ENCODE peak calls at places on chromosomes 7 and 10, in four cellular contexts. Z is H9, F is endothelial cell of umbilical vein, R is PC-3. M is an unnamed sample.

GRCh38 chr7:148912758-148913541 is 28.9 kb upstream of the EZH2 start:
- DNase-seq in Z (no peak), F (no peak), R (peak; percentile 67), M (peak; percentile 8)

GRCh38 chr7:50347693-50348092 is 43.2 kb downstream of the IKZF1 start:
- DNase-seq in Z (no peak), F (no peak), R (no peak), M (no peak)

GRCh38 chr10:5500162-5500670 is 846 bp upstream of the CALML5 start:
- DNase-seq in Z (no peak), F (no peak), R (no peak), M (no peak)

GRCh38 chr7:66352071-66352470 is 146.9 kb downstream of the TPST1 start:
- DNase-seq in Z (peak; percentile 55), F (peak; percentile 47), R (no peak), M (no peak)

GRCh38 chr10:17248964-17249363 is 20.9 kb downstream of the VIM start:
- DNase-seq in Z (no peak), F (no peak), R (no peak), M (no peak)

GRCh38 chr7:6530626-6531491 is 20.4 kb downstream of the GRID2IP start:
- DNase-seq in Z (peak; percentile 76), F (no peak), R (no peak), M (no peak)

GRCh38 chr7:88759956-88760515 is 536 bp downstream of the ZNF804B start:
- DNase-seq in Z (no peak), F (peak; percentile 10), R (no peak), M (no peak)

GRCh38 chr10:7525314-7526016 is 114.6 kb upstream of the SFMBT2 start:
- DNase-seq in Z (peak; percentile 47), F (peak; percentile 62), R (peak; percentile 69), M (peak; percentile 87)

GRCh38 chr10:93746844-93747284 is 10.9 kb upstream of the LGI1 start:
- DNase-seq in Z (peak; percentile 86), F (peak; percentile 2), R (peak; percentile 94), M (peak; percentile 98)

GRCh38 chr7:149797771-149798170 is 24.4 kb upstream of the ZNF467 start:
- DNase-seq in Z (no peak), F (no peak), R (no peak), M (no peak)

GRCh38 chr7:69738396-69738889 is 140.2 kb downstream of the AUTS2 start:
- DNase-seq in Z (no peak), F (no peak), R (no peak), M (peak; percentile 6)

GRCh38 chr7:115799430-115799829 is 231.1 kb downstream of the TFEC start:
- DNase-seq in Z (no peak), F (no peak), R (no peak), M (no peak)

GRCh38 chr10:80144302-80145131 is 12.0 kb downstream of the PLAC9 start:
- DNase-seq in Z (peak; percentile 46), F (no peak), R (peak; percentile 97), M (no peak)

GRCh38 chr10:89352802-89353201 is 25.0 kb downstream of the IFIT3 start:
- DNase-seq in Z (no peak), F (no peak), R (no peak), M (peak; percentile 27)

GRCh38 chr10:123868058-123868995 is 23.3 kb downstream of the CPXM2 start:
- DNase-seq in Z (no peak), F (no peak), R (no peak), M (no peak)

GRCh38 chr10:98314577-98315284 is 46.7 kb upstream of the LOXL4 start:
- DNase-seq in Z (no peak), F (no peak), R (peak; percentile 83), M (no peak)

GRCh38 chr10:125116652-125117310 is 43.6 kb downstream of the CTBP2 start:
- DNase-seq in Z (no peak), F (no peak), R (no peak), M (no peak)

GRCh38 chr10:75655791-75656451 is 224.5 kb downstream of the LRMDA start:
- DNase-seq in Z (no peak), F (peak; percentile 36), R (peak; percentile 84), M (peak; percentile 89)

GRCh38 chr10:24897326-24897926 is 55.0 kb downstream of the PRTFDC1 start:
- DNase-seq in Z (no peak), F (peak; percentile 79), R (peak; percentile 55), M (peak; percentile 70)

GRCh38 chr7:115410427-115410805 is 488.5 kb downstream of the MDFIC start:
- DNase-seq in Z (no peak), F (peak; percentile 10), R (no peak), M (no peak)

GRCh38 chr10:125159486-125159931 is 854 bp downstream of the CTBP2 start:
- DNase-seq in Z (no peak), F (no peak), R (no peak), M (no peak)

GRCh38 chr10:60448246-60448645 is 58.6 kb upstream of the ANK3 start:
- DNase-seq in Z (no peak), F (no peak), R (peak; percentile 54), M (no peak)

GRCh38 chr10:104043185-104043830 is 42.4 kb downstream of the COL17A1 start:
- DNase-seq in Z (peak; percentile 18), F (no peak), R (no peak), M (peak; percentile 43)

DNA sequence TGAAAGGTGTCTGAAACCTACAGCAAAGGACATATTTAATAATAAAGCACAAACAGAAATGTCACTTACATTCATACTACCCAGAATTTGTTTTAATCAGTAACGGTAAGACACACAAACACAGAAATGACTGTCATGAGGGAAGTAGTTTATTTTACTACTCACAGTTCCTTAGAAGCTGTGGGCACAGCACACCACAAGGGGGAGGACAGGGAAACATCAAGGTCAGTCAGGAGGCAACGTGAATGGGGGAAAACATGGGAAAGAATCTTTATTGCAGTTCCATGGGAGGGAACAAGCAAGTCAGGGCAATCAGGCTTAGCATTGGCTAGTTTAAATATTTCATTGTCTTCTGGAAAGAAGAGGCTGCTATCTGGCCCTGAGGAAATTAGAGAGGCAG is 123.8 kb upstream of the PDSS1 start:
- DNase-seq in Z (peak; percentile 59), F (no peak), R (no peak), M (no peak)
- TF ChIP-seq CTCF in Z (peak; percentile 54), F (no peak), R (no peak), M (no peak)

GRCh38 chr10:23078114-23078513 is 17.3 kb upstream of the MSRB2 start:
- DNase-seq in Z (no peak), F (no peak), R (no peak), M (no peak)

GRCh38 chr10:23081891-23082290 is 13.5 kb upstream of the MSRB2 start:
- DNase-seq in Z (no peak), F (peak; percentile 7), R (peak; percentile 38), M (peak; percentile 22)

GRCh38 chr10:23080211-23080724 is 15.1 kb upstream of the MSRB2 start:
- DNase-seq in Z (no peak), F (no peak), R (no peak), M (no peak)

GRCh38 chr10:23079700-23080099 is 15.7 kb upstream of the MSRB2 start:
- DNase-seq in Z (no peak), F (no peak), R (no peak), M (no peak)

DNA sequence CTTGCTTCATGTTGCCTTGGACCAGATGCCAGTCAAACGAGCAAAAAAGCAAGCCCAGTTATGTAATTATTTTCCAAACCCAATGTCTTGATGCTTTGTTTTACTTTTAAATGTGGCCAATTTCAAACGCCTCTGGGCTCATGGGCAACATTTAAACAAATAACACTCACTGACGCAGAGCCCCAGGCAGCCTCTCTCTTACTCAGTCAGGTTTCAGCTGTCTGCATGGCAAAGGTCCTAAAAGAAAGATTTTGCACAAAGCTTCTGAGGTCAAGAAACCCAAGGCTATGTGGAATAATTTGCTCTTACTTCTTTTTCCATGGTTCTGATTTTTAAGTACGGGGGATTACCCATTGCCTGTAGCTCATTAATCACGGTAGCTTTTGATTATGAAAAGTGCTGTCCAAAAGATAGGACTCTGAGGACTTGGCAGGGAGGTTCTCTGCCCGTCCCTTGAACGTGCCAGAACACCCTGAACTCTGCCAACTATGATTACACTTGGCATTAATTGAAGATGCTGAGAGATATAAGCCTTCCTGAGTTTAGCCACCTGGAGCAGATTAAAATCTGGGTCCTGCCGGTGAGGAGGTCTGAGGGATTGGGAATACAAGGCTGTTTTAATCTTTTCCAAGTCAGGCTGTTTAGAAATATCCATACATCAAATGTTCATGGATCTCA is 14.1 kb upstream of the MSRB2 start:
- DNase-seq in Z (no peak), F (no peak), R (peak; percentile 47), M (peak; percentile 14)
- H3K4me2 ChIP-seq in Z (no peak overlapping the region), F (no peak overlapping the region), R (peak overlapping the region; percentile 61), M (no peak overlapping the region)

GRCh38 chr10:62450905-62451605 is 76.9 kb downstream of the ZNF365 start:
- DNase-seq in Z (no peak), F (no peak), R (no peak), M (no peak)
- H3K9ac ChIP-seq in Z (no peak overlapping the region), F (no peak overlapping the region), R (no peak overlapping the region), M (no peak overlapping the region)

GRCh38 chr7:100791881-100792666 is 35.2 kb downstream of the EPHB4 start:
- DNase-seq in Z (no peak), F (no peak), R (no peak), M (no peak)
- TF ChIP-seq CTCF in Z (no peak), F (no peak), R (no peak), M (no peak)

GRCh38 chr10:48696535-48696873 is 11.8 kb downstream of the WDFY4 start:
- DNase-seq in Z (no peak), F (no peak), R (no peak), M (no peak)

GRCh38 chr10:48697091-48697490 is 12.4 kb downstream of the WDFY4 start:
- DNase-seq in Z (no peak), F (no peak), R (no peak), M (no peak)

GRCh38 chr10:48694371-48695030 is 9.8 kb downstream of the WDFY4 start:
- DNase-seq in Z (no peak), F (no peak), R (no peak), M (no peak)

GRCh38 chr10:48697821-48698764 is 13.4 kb downstream of the WDFY4 start:
- DNase-seq in Z (no peak), F (no peak), R (no peak), M (no peak)

DNA sequence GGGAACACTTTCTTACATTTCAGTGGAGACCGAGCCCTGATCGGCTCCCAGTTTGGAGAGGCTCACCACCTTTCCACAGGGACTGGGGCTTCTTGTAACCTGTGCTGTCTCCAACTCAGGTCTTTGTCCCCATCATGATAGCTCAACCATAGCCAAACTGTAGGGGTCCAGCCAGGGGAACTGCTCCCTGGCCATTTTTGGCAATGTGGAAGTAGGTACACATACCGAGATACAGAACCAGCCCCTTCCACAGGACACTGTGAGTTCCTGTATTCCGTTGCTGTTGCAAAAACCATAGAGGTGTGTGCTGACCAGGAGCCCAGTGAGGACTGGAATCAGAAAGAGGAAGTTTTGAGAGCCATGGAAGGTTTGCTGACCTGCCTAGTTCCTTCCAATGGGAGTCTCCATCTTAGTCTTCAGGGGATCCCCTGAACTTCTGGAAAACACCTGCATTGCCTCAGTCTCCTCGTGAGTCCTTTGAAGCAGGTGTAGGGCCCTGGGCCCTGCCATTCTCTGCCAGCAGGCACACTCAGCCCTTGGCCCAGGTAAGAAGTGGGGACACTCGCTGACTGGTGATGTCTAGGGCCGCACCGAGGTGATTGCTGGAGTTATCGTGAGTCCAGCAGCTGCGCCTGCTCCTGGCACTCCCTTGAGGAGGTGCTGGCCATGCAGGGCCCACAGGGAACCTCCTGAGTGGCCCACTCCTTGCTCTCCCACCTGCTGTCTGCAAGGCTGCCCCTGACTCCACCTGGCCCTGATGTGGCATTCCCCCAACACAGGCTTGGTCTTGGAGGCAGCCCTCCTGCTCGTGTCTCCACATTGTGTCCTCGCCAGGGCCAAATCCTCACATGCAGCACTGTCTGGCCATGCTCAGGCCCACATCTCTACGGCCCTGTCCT is 11.2 kb downstream of the WDFY4 start:
- DNase-seq in Z (no peak), F (no peak), R (no peak), M (no peak)
- H3K4me2 ChIP-seq in Z (no peak overlapping the region), F (no peak overlapping the region), R (no peak overlapping the region), M (no peak overlapping the region)

GRCh38 chr7:121872831-121873764 is at the start of gene PTPRZ1:
- DNase-seq in Z (peak; percentile 77), F (peak; percentile 21), R (no peak), M (peak; percentile 34)
- H3K9ac ChIP-seq in Z (peak within 1 kb of the TSS; percentile 88), F (peak within 1 kb of the TSS; percentile 3), R (no peak within 1 kb of the TSS), M (no peak within 1 kb of the TSS)

M was measured in fibroblast of lung.